ENCODE peak calls at places on chromosomes 4 and X, in nine cellular contexts. One of them, this sample, is unnamed. For H3K4me1, H3K27me3 and H3K9me3, the result is how much of the 10 kb centered on the place peaks cover.

GRCh38 chrX:68646421-68646820 is 1.0 kb upstream of the STARD8 start:
- DNase-seq in H9: no peak
- DNase-seq in mesenchymal stem cell: no peak
- DNase-seq in neural progenitor cell: no peak
- DNase-seq in tibial artery: no peak
- DNase-seq in ovary: no peak
- DNase-seq in heart left ventricle: peak
- DNase-seq in breast epithelium: no peak
- DNase-seq in pancreas: no peak
- DNase-seq in this sample: no peak

GRCh38 chr4:149735796-149736195 is 79.8 kb downstream of the IQCM start:
- DNase-seq in neural progenitor cell: no peak
- DNase-seq in heart left ventricle: no peak
- DNase-seq in mesenchymal stem cell: no peak
- DNase-seq in H9: no peak
- DNase-seq in tibial artery: no peak
- DNase-seq in ovary: no peak
- DNase-seq in breast epithelium: no peak
- DNase-seq in pancreas: no peak
- DNase-seq in this sample: no peak

GRCh38 chrX:71636438-71637252 is 18.3 kb upstream of the CXCR3 start:
- DNase-seq in heart left ventricle: no peak
- DNase-seq in breast epithelium: no peak
- DNase-seq in neural progenitor cell: no peak
- DNase-seq in mesenchymal stem cell: no peak
- DNase-seq in pancreas: no peak
- DNase-seq in H9: no peak
- DNase-seq in tibial artery: no peak
- DNase-seq in ovary: no peak
- DNase-seq in this sample: no peak

GRCh38 chrX:24860140-24860539 is 155.6 kb downstream of the ARX start:
- DNase-seq in tibial artery: no peak
- DNase-seq in mesenchymal stem cell: no peak
- DNase-seq in neural progenitor cell: no peak
- DNase-seq in ovary: no peak
- DNase-seq in heart left ventricle: no peak
- DNase-seq in pancreas: no peak
- DNase-seq in breast epithelium: no peak
- DNase-seq in H9: no peak
- DNase-seq in this sample: no peak

GRCh38 chr4:130071746-130072145 is 975.8 kb downstream of the C4orf33 start:
- DNase-seq in H9: no peak
- DNase-seq in tibial artery: no peak
- DNase-seq in heart left ventricle: no peak
- DNase-seq in ovary: no peak
- DNase-seq in breast epithelium: no peak
- DNase-seq in mesenchymal stem cell: peak
- DNase-seq in pancreas: no peak
- DNase-seq in neural progenitor cell: no peak
- DNase-seq in this sample: no peak

GRCh38 chrX:86237482-86237881 is 89.2 kb downstream of the DACH2 start:
- DNase-seq in pancreas: peak
- DNase-seq in H9: no peak
- DNase-seq in heart left ventricle: no peak
- DNase-seq in breast epithelium: no peak
- DNase-seq in ovary: no peak
- DNase-seq in tibial artery: no peak
- DNase-seq in mesenchymal stem cell: no peak
- DNase-seq in neural progenitor cell: no peak
- DNase-seq in this sample: no peak

GRCh38 chr4:148542922-148543623 is 100.9 kb upstream of the NR3C2 start:
- DNase-seq in neural progenitor cell: no peak
- DNase-seq in breast epithelium: no peak
- DNase-seq in tibial artery: no peak
- DNase-seq in heart left ventricle: no peak
- DNase-seq in H9: no peak
- DNase-seq in ovary: no peak
- DNase-seq in pancreas: no peak
- DNase-seq in mesenchymal stem cell: no peak
- DNase-seq in this sample: no peak

GRCh38 chr4:20272411-20272872 is 20.7 kb downstream of the SLIT2 start:
- DNase-seq in breast epithelium: no peak
- DNase-seq in heart left ventricle: no peak
- DNase-seq in tibial artery: no peak
- DNase-seq in H9: no peak
- DNase-seq in neural progenitor cell: no peak
- DNase-seq in ovary: no peak
- DNase-seq in mesenchymal stem cell: peak
- DNase-seq in pancreas: no peak
- DNase-seq in this sample: no peak

GRCh38 chrX:72041901-72042859 is 89.5 kb downstream of the RTL5 start:
- DNase-seq in heart left ventricle: no peak
- DNase-seq in mesenchymal stem cell: peak
- DNase-seq in ovary: peak
- DNase-seq in breast epithelium: no peak
- DNase-seq in neural progenitor cell: no peak
- DNase-seq in H9: no peak
- DNase-seq in tibial artery: no peak
- DNase-seq in pancreas: no peak
- DNase-seq in this sample: no peak

DNA sequence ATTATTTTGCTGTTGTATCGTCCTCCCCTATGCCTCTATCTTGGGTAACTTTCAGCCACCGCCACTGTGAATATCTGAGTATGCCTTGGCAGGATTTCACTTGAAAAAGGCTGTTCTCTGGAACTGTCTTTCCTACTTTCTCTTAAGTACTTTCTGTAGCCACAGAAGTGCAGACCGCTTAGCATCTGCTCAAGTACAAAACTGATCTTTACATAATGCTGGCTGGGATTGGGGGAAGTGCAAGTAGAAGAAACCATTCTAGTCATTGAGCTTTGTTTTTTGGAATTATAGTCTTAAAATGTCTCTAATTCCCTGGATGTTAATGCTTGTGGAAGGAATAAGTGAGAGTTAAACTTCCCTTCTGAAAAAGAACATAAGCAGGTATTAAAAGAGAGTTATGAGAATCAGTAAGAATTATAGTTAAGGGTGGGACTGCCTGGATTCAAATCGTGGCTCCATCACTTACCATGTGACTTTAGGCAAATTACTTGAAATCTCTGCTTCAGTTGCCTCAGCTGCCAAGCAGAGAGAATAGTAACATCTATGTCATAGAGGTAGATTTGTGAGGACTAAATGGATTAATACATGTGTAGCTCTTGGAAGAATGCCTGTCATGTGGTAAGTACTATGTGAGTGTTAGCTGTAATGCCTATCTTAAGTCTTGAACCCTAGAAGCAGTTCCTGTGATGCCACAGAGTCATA is 77.6 kb downstream of the MID1IP1 start:
- DNase-seq in pancreas: no peak
- DNase-seq in ovary: no peak
- DNase-seq in H9: no peak
- DNase-seq in tibial artery: no peak
- DNase-seq in mesenchymal stem cell: no peak
- DNase-seq in breast epithelium: no peak
- DNase-seq in neural progenitor cell: no peak
- DNase-seq in heart left ventricle: no peak
- DNase-seq in this sample: no peak
- H3K4me1 ChIP-seq in pancreas: under half
- H3K4me1 ChIP-seq in ovary: under half
- H3K4me1 ChIP-seq in H9: under half
- H3K4me1 ChIP-seq in tibial artery: under half
- H3K4me1 ChIP-seq in mesenchymal stem cell: under half
- H3K4me1 ChIP-seq in breast epithelium: under half
- H3K4me1 ChIP-seq in neural progenitor cell: under half
- H3K4me1 ChIP-seq in heart left ventricle: under half
- H3K4me1 ChIP-seq in this sample: under half

DNA sequence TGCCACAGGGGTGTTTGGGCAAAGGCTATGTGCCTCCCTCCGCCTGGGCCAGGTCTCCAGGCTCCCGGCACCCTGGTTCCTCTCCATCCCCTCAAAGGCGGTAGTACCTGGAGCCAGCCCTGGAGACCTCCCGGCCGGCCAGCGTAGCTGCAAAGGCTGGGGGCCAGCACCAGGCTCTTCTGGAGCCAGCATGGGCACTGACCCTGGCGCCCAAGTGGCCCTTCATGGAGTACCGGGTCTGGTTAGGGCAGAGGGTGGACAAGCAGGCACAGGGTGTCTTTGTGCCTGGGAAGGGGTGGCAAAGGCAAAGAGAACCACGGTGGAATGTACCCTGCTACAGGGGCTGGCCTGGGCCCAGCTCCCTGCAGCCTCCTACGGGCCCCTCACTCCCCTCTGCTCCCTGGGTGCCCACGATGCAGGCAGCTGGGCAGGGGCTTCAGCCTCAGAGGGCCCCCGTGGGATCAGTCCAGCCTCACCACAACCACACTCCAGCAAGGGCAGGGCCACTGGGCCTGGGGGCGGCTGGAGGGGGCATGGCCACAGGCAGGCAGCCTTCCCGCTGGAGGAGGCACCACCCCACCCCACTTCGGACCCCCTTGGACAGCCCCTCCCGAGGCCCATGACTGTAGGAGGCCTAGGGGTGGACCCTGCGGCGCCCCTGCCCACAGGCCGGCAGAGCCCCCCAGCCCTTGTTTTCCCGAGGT is 112.9 kb upstream of the NKX1-1 start:
- DNase-seq in tibial artery: no peak
- DNase-seq in pancreas: peak
- DNase-seq in neural progenitor cell: no peak
- DNase-seq in ovary: no peak
- DNase-seq in H9: no peak
- DNase-seq in heart left ventricle: no peak
- DNase-seq in breast epithelium: no peak
- DNase-seq in mesenchymal stem cell: no peak
- DNase-seq in this sample: no peak
- H3K27me3 ChIP-seq in tibial artery: under half
- H3K27me3 ChIP-seq in pancreas: under half
- H3K27me3 ChIP-seq in neural progenitor cell: under half
- H3K27me3 ChIP-seq in ovary: under half
- H3K27me3 ChIP-seq in H9: under half
- H3K27me3 ChIP-seq in heart left ventricle: under half
- H3K27me3 ChIP-seq in breast epithelium: under half
- H3K27me3 ChIP-seq in mesenchymal stem cell: half or more
- H3K27me3 ChIP-seq in this sample: under half

GRCh38 chr4:80498725-80499124 is 163.2 kb downstream of the CFAP299 start:
- DNase-seq in tibial artery: no peak
- DNase-seq in ovary: no peak
- DNase-seq in H9: no peak
- DNase-seq in pancreas: no peak
- DNase-seq in mesenchymal stem cell: no peak
- DNase-seq in breast epithelium: no peak
- DNase-seq in heart left ventricle: no peak
- DNase-seq in neural progenitor cell: no peak
- DNase-seq in this sample: no peak

GRCh38 chr4:80492761-80493160 is 157.2 kb downstream of the CFAP299 start:
- DNase-seq in H9: no peak
- DNase-seq in pancreas: no peak
- DNase-seq in breast epithelium: no peak
- DNase-seq in mesenchymal stem cell: no peak
- DNase-seq in heart left ventricle: no peak
- DNase-seq in neural progenitor cell: no peak
- DNase-seq in tibial artery: no peak
- DNase-seq in ovary: no peak
- DNase-seq in this sample: no peak

GRCh38 chr4:80500593-80500992 is 165.1 kb downstream of the CFAP299 start:
- DNase-seq in tibial artery: no peak
- DNase-seq in mesenchymal stem cell: no peak
- DNase-seq in pancreas: no peak
- DNase-seq in neural progenitor cell: no peak
- DNase-seq in heart left ventricle: no peak
- DNase-seq in H9: no peak
- DNase-seq in breast epithelium: no peak
- DNase-seq in ovary: no peak
- DNase-seq in this sample: no peak

DNA sequence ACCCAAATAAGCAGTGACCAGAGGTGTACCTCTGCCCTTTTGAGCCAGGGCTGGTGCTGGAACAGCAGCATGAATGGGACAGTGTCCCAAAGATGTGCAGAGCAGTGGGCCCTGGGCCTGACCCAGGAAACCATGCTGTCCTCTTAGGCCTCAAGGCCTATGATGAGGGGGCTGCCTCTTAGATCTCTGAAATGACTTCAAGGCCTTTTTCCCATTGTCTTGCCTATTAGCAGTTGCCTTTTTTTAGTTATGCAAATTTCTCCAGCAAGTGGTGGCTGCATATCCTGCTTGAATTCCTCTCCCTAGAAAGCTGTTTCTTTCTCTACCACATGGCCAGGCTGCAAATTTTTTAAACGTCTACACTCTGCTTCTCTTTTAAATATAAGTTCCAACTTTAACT is 160.3 kb downstream of the CFAP299 start:
- DNase-seq in neural progenitor cell: no peak
- DNase-seq in mesenchymal stem cell: no peak
- DNase-seq in pancreas: no peak
- DNase-seq in ovary: no peak
- DNase-seq in H9: peak
- DNase-seq in tibial artery: no peak
- DNase-seq in breast epithelium: no peak
- DNase-seq in heart left ventricle: no peak
- DNase-seq in this sample: peak
- H3K9me3 ChIP-seq in neural progenitor cell: under half
- H3K9me3 ChIP-seq in mesenchymal stem cell: under half
- H3K9me3 ChIP-seq in pancreas: under half
- H3K9me3 ChIP-seq in ovary: under half
- H3K9me3 ChIP-seq in H9: under half
- H3K9me3 ChIP-seq in tibial artery: under half
- H3K9me3 ChIP-seq in breast epithelium: under half
- H3K9me3 ChIP-seq in heart left ventricle: under half
- H3K9me3 ChIP-seq in this sample: under half

GRCh38 chr4:108359936-108360681 is 191.4 kb upstream of the LEF1 start:
- DNase-seq in tibial artery: no peak
- DNase-seq in ovary: no peak
- DNase-seq in heart left ventricle: no peak
- DNase-seq in breast epithelium: no peak
- DNase-seq in H9: no peak
- DNase-seq in pancreas: no peak
- DNase-seq in neural progenitor cell: no peak
- DNase-seq in mesenchymal stem cell: peak
- DNase-seq in this sample: no peak

GRCh38 chr4:108365551-108365950 is 196.8 kb upstream of the LEF1 start:
- DNase-seq in pancreas: no peak
- DNase-seq in breast epithelium: no peak
- DNase-seq in neural progenitor cell: peak
- DNase-seq in heart left ventricle: no peak
- DNase-seq in ovary: no peak
- DNase-seq in mesenchymal stem cell: no peak
- DNase-seq in tibial artery: no peak
- DNase-seq in H9: no peak
- DNase-seq in this sample: no peak

GRCh38 chr4:108359130-108359709 is 190.5 kb upstream of the LEF1 start:
- DNase-seq in neural progenitor cell: no peak
- DNase-seq in ovary: no peak
- DNase-seq in heart left ventricle: no peak
- DNase-seq in tibial artery: no peak
- DNase-seq in pancreas: no peak
- DNase-seq in mesenchymal stem cell: no peak
- DNase-seq in breast epithelium: no peak
- DNase-seq in H9: no peak
- DNase-seq in this sample: no peak

GRCh38 chr4:108360857-108361820 is 192.4 kb upstream of the LEF1 start:
- DNase-seq in ovary: no peak
- DNase-seq in tibial artery: no peak
- DNase-seq in pancreas: no peak
- DNase-seq in heart left ventricle: peak
- DNase-seq in H9: peak
- DNase-seq in mesenchymal stem cell: peak
- DNase-seq in breast epithelium: no peak
- DNase-seq in neural progenitor cell: peak
- DNase-seq in this sample: no peak

GRCh38 chr4:108361886-108362285 is 193.2 kb upstream of the LEF1 start:
- DNase-seq in breast epithelium: no peak
- DNase-seq in H9: no peak
- DNase-seq in neural progenitor cell: no peak
- DNase-seq in pancreas: no peak
- DNase-seq in tibial artery: no peak
- DNase-seq in heart left ventricle: no peak
- DNase-seq in mesenchymal stem cell: peak
- DNase-seq in ovary: no peak
- DNase-seq in this sample: no peak
- H3K4me1 ChIP-seq in breast epithelium: under half
- H3K4me1 ChIP-seq in H9: under half
- H3K4me1 ChIP-seq in neural progenitor cell: under half
- H3K4me1 ChIP-seq in pancreas: under half
- H3K4me1 ChIP-seq in tibial artery: under half
- H3K4me1 ChIP-seq in heart left ventricle: under half
- H3K4me1 ChIP-seq in mesenchymal stem cell: under half
- H3K4me1 ChIP-seq in ovary: under half
- H3K4me1 ChIP-seq in this sample: under half

This sample was measured in iPS DF 6.9.